ENCODE peak calls at places on chromosomes 6 and 20, in nine cellular contexts. D is lung, W is adipocyte, Y is M059J, P is iPS-NIHi11, E is SK-N-SH, F is posterior cingulate gyrus, C is T1000, A is GM19239. Z is an unnamed sample.

GRCh38 chr6:9248125-9248524 is 812.8 kb upstream of the SLC35B3 start:
- DNase-seq in E (no peak), P (no peak), C (no peak), A (no peak), F (no peak), Y (peak), W (no peak), D (no peak), Z (no peak)

GRCh38 chr20:5008743-5009142 is 7.4 kb upstream of the SLC23A2 start:
- DNase-seq in A (no peak), W (peak), E (no peak), Y (peak), F (no peak), P (no peak), C (no peak), D (no peak), Z (no peak)

GRCh38 chr6:167142433-167142761 is 15.4 kb downstream of the GPR31 start:
- DNase-seq in F (no peak), A (no peak), D (no peak), P (no peak), W (no peak), C (no peak), E (no peak), Y (no peak), Z (no peak)

GRCh38 chr20:62980970-62981369 is 25.8 kb downstream of the BHLHE23 start:
- DNase-seq in C (no peak), F (peak), P (no peak), D (no peak), E (peak), W (peak), Y (peak), A (no peak), Z (peak)

GRCh38 chr20:23687986-23688385 is 852 bp downstream of the CST4 start:
- DNase-seq in Y (no peak), P (no peak), E (no peak), W (no peak), F (no peak), A (no peak), D (peak), C (no peak), Z (no peak)

GRCh38 chr6:49565261-49565660 is 14.8 kb downstream of the C6orf141 start:
- DNase-seq in Y (no peak), F (no peak), W (no peak), D (no peak), E (no peak), P (no peak), C (no peak), A (no peak), Z (no peak)

GRCh38 chr6:18342223-18342622 is 44.9 kb upstream of the RNF144B start:
- DNase-seq in A (no peak), F (no peak), P (no peak), E (no peak), D (no peak), Y (peak), C (no peak), W (no peak), Z (no peak)

GRCh38 chr20:36060676-36061075 is 92.3 kb downstream of the CNBD2 start:
- DNase-seq in W (no peak), D (no peak), P (no peak), Y (peak), F (no peak), A (no peak), C (no peak), E (no peak), Z (no peak)

GRCh38 chr6:170295519-170296422 is 4.9 kb upstream of the DLL1 start:
- DNase-seq in W (peak), A (no peak), C (peak), F (peak), E (peak), Y (peak), D (no peak), P (peak), Z (no peak)

GRCh38 chr6:10332121-10332520 is 82.8 kb downstream of the TFAP2A start:
- DNase-seq in D (no peak), C (no peak), E (no peak), P (no peak), F (no peak), A (no peak), W (no peak), Y (peak), Z (no peak)

GRCh38 chr20:57617079-57617795 is 3.0 kb downstream of the ZBP1 start:
- DNase-seq in Y (no peak), D (no peak), F (no peak), W (no peak), C (no peak), P (no peak), E (no peak), A (no peak), Z (no peak)

GRCh38 chr6:148758492-148758891 is 11.7 kb downstream of the UST start:
- DNase-seq in Y (no peak), P (no peak), F (no peak), A (no peak), E (no peak), W (no peak), D (peak), C (no peak), Z (no peak)

GRCh38 chr6:35583893-35584688 is 71.4 kb upstream of the TULP1 start:
- DNase-seq in P (peak), A (peak), W (peak), D (peak), C (peak), Y (peak), E (peak), F (peak), Z (peak)

GRCh38 chr20:13121840-13122515 is 99.1 kb upstream of the ISM1 start:
- DNase-seq in E (no peak), P (no peak), F (no peak), Y (no peak), A (no peak), C (no peak), W (no peak), D (no peak), Z (no peak)

GRCh38 chr6:35248300-35248699 is 11.2 kb upstream of the ZNF76 start:
- DNase-seq in P (no peak), D (no peak), Y (peak), C (no peak), W (no peak), A (no peak), E (no peak), F (no peak), Z (no peak)

GRCh38 chr20:6178537-6178936 is 55.7 kb upstream of the FERMT1 start:
- DNase-seq in C (no peak), W (peak), A (no peak), D (no peak), F (no peak), Y (peak), P (no peak), E (peak), Z (no peak)

GRCh38 chr6:119119989-119120388 is 41.5 kb upstream of the FAM184A start:
- DNase-seq in A (no peak), W (peak), P (no peak), F (no peak), C (no peak), Y (peak), D (no peak), E (no peak), Z (no peak)

GRCh38 chr6:143333749-143334520 is 116.6 kb downstream of the ADAT2 start:
- DNase-seq in F (no peak), W (no peak), D (no peak), C (no peak), Y (no peak), E (no peak), P (no peak), A (no peak), Z (no peak)

GRCh38 chr20:4006640-4007039 is 8.7 kb downstream of the RNF24 start:
- DNase-seq in C (no peak), W (peak), E (peak), F (peak), A (no peak), Y (peak), D (no peak), P (no peak), Z (peak)

GRCh38 chr6:34709386-34709785 is 12.8 kb upstream of the ILRUN start:
- DNase-seq in D (peak), C (no peak), W (peak), A (no peak), Y (peak), F (peak), E (peak), P (no peak), Z (peak)

GRCh38 chr6:120005292-120005976 is 655.9 kb upstream of the MAN1A1 start:
- DNase-seq in D (no peak), C (no peak), P (no peak), F (no peak), E (peak), W (no peak), A (no peak), Y (peak), Z (no peak)

GRCh38 chr6:145148392-145149175 is 586.7 kb downstream of the EPM2A start:
- DNase-seq in F (no peak), D (peak), Y (peak), W (peak), E (no peak), C (peak), P (peak), A (no peak), Z (no peak)

GRCh38 chr6:2514965-2515543 is 235.7 kb downstream of the MYLK4 start:
- DNase-seq in P (no peak), Y (no peak), F (no peak), C (no peak), E (no peak), A (no peak), W (no peak), D (no peak), Z (no peak)

GRCh38 chr6:151059612-151060095 is 180.1 kb upstream of the AKAP12 start:
- DNase-seq in F (no peak), W (no peak), C (no peak), D (no peak), P (no peak), A (no peak), Y (no peak), E (no peak), Z (no peak)

GRCh38 chr20:53734006-53734688 is 140.5 kb upstream of the ZNF217 start:
- DNase-seq in P (no peak), Y (peak), D (no peak), W (no peak), C (no peak), A (no peak), E (no peak), F (no peak), Z (no peak)

GRCh38 chr6:154507209-154507898 is 3.1 kb downstream of the CNKSR3 start:
- DNase-seq in P (no peak), A (no peak), W (no peak), C (no peak), E (no peak), Y (no peak), D (no peak), F (no peak), Z (no peak)

GRCh38 chr20:35316086-35316485 is 23.9 kb upstream of the FAM83C start:
- DNase-seq in E (no peak), W (no peak), P (no peak), F (no peak), A (no peak), D (no peak), Y (no peak), C (no peak), Z (no peak)

GRCh38 chr6:8888468-8888867 is 453.1 kb upstream of the SLC35B3 start:
- DNase-seq in Y (peak), A (no peak), D (no peak), W (peak), P (peak), F (no peak), E (peak), C (no peak), Z (no peak)

GRCh38 chr6:9482030-9482731 is 932.7 kb downstream of the TFAP2A start:
- DNase-seq in E (no peak), W (peak), A (no peak), F (no peak), Y (peak), P (no peak), D (no peak), C (no peak), Z (no peak)

GRCh38 chr20:37852666-37853065 is 50.3 kb upstream of the VSTM2L start:
- DNase-seq in P (no peak), F (no peak), D (no peak), Y (no peak), A (no peak), W (no peak), E (no peak), C (no peak), Z (no peak)

GRCh38 chr6:122799916-122800701 is 11.1 kb downstream of the SMPDL3A start:
- DNase-seq in P (no peak), D (no peak), A (no peak), W (peak), Y (peak), F (no peak), C (no peak), E (no peak), Z (no peak)

GRCh38 chr6:37127961-37128862 is 41.7 kb upstream of the PIM1 start:
- DNase-seq in C (no peak), F (no peak), W (peak), D (no peak), P (no peak), Y (peak), A (no peak), E (no peak), Z (no peak)

Z was measured in hypothalamus.